ENCODE peak calls at places on chromosomes 7 and 10, in eight cellular contexts. R, H, F, B, L, N, E and X are unnamed samples.

GRCh38 chr10:58157076-58157766 is 110.5 kb downstream of the IPMK start:
- DNase-seq in L (no peak), H (peak; percentile 99), N (peak; percentile 95), R (no peak), B (peak; percentile 99), F (no peak), E (peak; percentile 39), X (no peak)

GRCh38 chr7:138383166-138383565 is 76.9 kb upstream of the TRIM24 start:
- DNase-seq in N (no peak), R (no peak), B (no peak), L (no peak), F (no peak), E (no peak), H (no peak), X (no peak)

GRCh38 chr10:87660484-87661133 is 931 bp downstream of the PAPSS2 start:
- DNase-seq in F (no peak), N (peak; percentile 79), R (no peak), H (peak; percentile 85), E (no peak), L (no peak), B (no peak), X (no peak)

GRCh38 chr10:4708123-4708759 is 117.8 kb upstream of the AKR1E2 start:
- DNase-seq in L (no peak), B (peak; percentile 12), N (no peak), E (no peak), F (peak; percentile 79), H (no peak), R (no peak), X (no peak)

GRCh38 chr10:118584181-118584954 is 11.1 kb downstream of the PRLHR start:
- DNase-seq in N (peak; percentile 70), B (peak; percentile 89), H (peak; percentile 74), R (no peak), F (no peak), L (no peak), E (no peak), X (no peak)

GRCh38 chr7:27586825-27587224 is 75.9 kb downstream of the HIBADH start:
- DNase-seq in B (no peak), H (no peak), N (no peak), F (peak; percentile 33), R (peak; percentile 14), L (no peak), E (no peak), X (no peak)

GRCh38 chr10:33706746-33707145 is 372.3 kb upstream of the NRP1 start:
- DNase-seq in L (no peak), N (peak; percentile 28), R (no peak), B (peak; percentile 77), E (no peak), H (peak; percentile 38), F (no peak), X (no peak)

GRCh38 chr10:12406764-12407400 is 57.5 kb downstream of the CAMK1D start:
- DNase-seq in N (no peak), E (no peak), R (no peak), B (no peak), F (no peak), H (no peak), L (peak; percentile 29), X (no peak)

GRCh38 chr10:71132321-71132810 is 80.0 kb upstream of the UNC5B start:
- DNase-seq in R (no peak), F (no peak), H (no peak), N (no peak), B (no peak), L (peak; percentile 42), E (no peak), X (no peak)

GRCh38 chr7:99730992-99731391 is 4.0 kb downstream of the CYP3A7 start:
- DNase-seq in H (no peak), E (no peak), N (no peak), L (no peak), B (no peak), F (no peak), R (no peak), X (no peak)

GRCh38 chr7:99734987-99735386 is at the start of gene CYP3A7:
- DNase-seq in L (no peak), N (peak; percentile 18), E (no peak), B (no peak), F (no peak), H (no peak), R (no peak), X (no peak)

GRCh38 chr7:99731638-99732374 is 3.2 kb downstream of the CYP3A7 start:
- DNase-seq in E (no peak), B (no peak), N (no peak), R (no peak), F (no peak), L (no peak), H (no peak), X (no peak)

GRCh38 chr7:99733003-99733402 is 2.0 kb downstream of the CYP3A7 start:
- DNase-seq in B (no peak), N (no peak), E (no peak), F (no peak), R (no peak), H (no peak), L (no peak), X (no peak)

DNA sequence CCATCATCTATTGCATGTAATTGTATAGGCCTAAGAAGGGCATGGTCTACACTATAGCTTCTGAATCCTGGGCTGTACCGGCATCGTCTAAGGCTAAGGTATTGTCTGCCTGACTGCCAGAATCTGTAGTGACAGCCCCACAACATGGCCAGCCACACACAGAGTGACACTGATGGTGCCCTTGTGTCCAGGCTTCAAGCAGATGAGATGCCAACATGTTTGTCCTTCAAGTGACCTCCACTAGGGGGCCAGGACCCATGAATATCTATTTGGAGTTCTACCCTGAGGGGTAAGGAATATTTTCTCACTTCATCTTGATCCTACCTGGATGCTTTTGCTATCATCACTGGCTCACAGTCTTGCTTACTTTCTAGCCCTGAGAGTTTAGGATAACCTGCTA is 1.5 kb downstream of the CYP3A7 start:
- DNase-seq in N (no peak), H (no peak), R (no peak), E (peak; percentile 11), L (no peak), B (no peak), F (peak; percentile 31), X (no peak)
- TF ChIP-seq CTCF in N (no peak), H (peak; percentile 33), R (no peak), E (peak; percentile 25), L (no peak), B (peak; percentile 28), F (peak; percentile 66), X (peak; percentile 66)

DNA sequence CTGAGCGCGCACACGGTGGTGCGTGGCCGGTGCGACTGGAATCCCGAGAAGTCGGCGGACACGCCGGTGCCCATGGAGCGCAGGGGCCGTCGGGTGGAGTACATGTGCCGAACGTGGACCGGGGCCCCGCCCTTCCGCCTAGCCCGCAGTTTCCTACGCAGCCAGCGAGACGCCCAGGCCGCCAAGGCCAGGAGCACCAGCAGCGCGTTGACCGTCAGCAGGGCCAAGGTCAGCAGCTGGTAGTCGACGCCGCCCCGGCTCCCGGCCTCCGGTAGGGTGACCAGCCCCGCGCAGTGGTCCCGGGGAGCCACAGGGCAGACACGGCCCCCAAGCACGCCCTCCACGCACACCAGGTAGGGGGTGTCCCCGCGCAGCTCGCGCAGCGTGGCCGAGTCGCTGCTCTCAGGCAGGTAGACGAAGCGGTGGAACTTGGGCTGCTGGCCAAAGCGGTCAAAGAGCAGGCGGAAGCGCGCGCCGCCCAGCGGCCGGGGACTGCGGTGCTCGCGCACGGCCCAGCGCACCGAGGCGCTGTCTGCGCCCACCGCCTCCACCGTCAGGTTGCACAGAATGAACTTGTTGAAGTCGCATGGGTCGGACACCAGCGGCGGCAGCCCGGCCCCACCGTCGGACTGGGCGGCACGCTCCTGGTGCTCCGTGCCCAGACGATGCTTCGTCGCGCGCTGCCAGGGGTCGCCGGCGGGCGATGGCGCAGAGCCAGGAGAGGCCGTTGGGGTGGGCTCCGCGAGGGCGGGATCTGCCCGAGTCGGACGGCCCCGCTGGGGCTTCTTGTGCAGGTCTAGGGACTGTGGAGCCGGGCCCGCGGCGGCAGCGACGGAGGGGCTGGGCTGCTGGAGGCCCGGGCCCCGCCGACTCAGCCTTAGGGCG is 2.2 kb downstream of the TRIL start:
- DNase-seq in L (peak; percentile 72), N (peak; percentile 4), F (peak; percentile 90), B (peak; percentile 50), E (no peak), H (peak; percentile 42), R (peak; percentile 85), X (peak; percentile 83)
- TF ChIP-seq CTCF in L (peak; percentile 23), N (peak; percentile 49), F (peak; percentile 69), B (peak; percentile 53), E (peak; percentile 12), H (peak; percentile 49), R (peak; percentile 75), X (peak; percentile 75)

DNA sequence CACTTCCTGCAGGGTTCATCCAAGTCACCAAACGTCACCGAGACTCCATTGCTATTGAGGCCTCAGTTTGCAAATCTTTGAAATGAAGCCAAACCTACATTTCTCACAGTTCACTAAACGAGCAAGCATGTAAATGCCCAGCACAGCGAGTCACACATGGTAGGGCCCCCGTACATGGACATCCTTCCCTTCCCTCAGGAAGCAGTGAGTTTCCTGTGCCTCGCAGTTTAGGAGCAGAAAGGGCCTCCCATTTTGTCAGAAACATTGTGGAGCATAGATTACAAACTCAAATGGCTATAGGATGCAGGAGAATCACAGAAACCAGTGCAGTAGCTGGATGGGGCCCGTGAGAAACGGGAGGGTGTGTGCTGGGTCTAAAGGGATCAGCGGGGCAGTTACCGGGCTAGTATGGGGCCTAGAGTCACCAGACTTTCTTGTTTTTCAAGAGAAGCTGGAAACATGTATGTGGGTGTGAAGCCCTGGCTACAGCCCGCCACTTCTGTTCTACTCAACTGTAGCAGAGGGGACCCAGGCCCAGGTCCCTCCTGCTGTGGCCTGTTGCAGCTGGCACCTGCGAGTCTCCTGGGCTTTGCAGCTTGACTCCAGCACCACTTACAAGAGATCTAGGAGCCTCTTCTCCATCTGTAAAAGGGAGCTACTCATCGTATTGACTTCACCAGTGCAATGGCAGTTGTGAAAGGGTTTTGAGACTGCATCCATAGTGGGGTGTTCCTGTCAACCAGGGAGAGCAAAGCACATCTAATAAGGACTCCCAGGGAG is 14.2 kb upstream of the SLC18A3 start:
- DNase-seq in N (peak; percentile 6), F (no peak), B (no peak), L (no peak), R (no peak), H (no peak), E (no peak), X (no peak)
- TF ChIP-seq CTCF in N (no peak), F (no peak), B (no peak), L (no peak), R (no peak), H (no peak), E (no peak), X (no peak)

GRCh38 chr7:13476881-13477444 is 512.5 kb downstream of the ETV1 start:
- DNase-seq in R (no peak), H (no peak), B (peak; percentile 6), F (no peak), N (no peak), L (no peak), E (no peak), X (no peak)
- TF ChIP-seq CTCF in R (no peak), H (peak; percentile 12), B (no peak), F (peak; percentile 47), N (peak; percentile 19), L (no peak), E (no peak), X (no peak)

DNA sequence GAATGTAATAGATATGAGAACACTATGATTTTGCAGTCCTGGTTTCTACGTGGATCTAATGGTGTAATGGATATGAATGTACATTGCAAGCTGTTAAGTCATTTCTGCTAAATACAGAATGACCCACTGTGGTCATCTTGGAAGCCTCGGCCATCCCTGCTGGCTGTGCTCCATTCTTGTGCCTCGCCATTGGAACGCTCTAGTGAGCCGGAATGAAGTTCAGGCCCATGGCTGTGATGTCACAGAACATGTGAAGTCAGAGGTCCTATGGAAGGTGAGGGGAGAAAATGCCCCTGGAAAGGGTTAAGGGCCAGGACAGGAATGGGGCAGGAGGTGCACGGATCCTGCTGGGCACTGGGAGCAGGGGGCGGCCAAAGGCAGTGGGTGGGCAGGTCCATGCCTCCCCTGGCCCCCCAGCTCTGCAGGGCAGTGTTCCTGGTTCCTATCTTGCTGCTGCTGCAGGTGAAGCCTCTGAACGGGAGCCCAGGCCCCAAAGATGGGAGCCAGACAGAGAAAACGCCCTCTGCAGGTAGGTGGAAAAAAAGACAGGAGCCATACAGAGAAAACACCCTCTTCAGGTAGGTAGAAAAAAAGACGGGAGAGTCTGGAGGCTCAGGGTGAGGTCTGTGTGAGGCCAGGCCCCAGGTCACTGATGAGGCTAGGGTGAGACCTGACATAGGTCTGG is at the start of gene LLCFC1:
- DNase-seq in L (no peak), F (peak; percentile 84), H (no peak), R (no peak), B (peak; percentile 39), E (no peak), N (no peak), X (no peak)
- TF ChIP-seq CTCF in L (no peak), F (peak; percentile 79), H (no peak), R (no peak), B (no peak), E (no peak), N (no peak), X (no peak)